ENCODE peak calls at places on chromosome 4, in nine cellular contexts. J, W, F, D, K, P, Z, C and N are unnamed samples. For H3K4me1, the result is how much of the 10 kb centered on the place peaks cover.

GRCh38 chr4:153466637-153467153 is 535 bp downstream of the TMEM131L start:
- DNase-seq in F (peak), K (no peak), W (no peak), P (no peak), D (peak), Z (no peak), J (peak), C (no peak), N (no peak)

GRCh38 chr4:42397635-42398447 is 553 bp downstream of the SHISA3 start:
- DNase-seq in J (peak), D (no peak), K (no peak), C (no peak), P (peak), W (no peak), F (peak), Z (peak), N (no peak)

GRCh38 chr4:108774809-108775530 is 12.1 kb upstream of the ETNPPL start:
- DNase-seq in P (peak), J (no peak), K (no peak), W (peak), C (no peak), D (peak), Z (peak), F (no peak), N (no peak)

GRCh38 chr4:123599920-123600394 is 203.4 kb downstream of the SPRY1 start:
- DNase-seq in C (no peak), F (peak), J (peak), W (no peak), P (peak), K (peak), D (peak), Z (peak), N (no peak)

GRCh38 chr4:123110147-123110546 is 187.8 kb upstream of the NUDT6 start:
- DNase-seq in J (no peak), Z (no peak), D (no peak), F (no peak), W (no peak), K (no peak), C (no peak), P (no peak), N (no peak)

GRCh38 chr4:19030048-19030447 is 1008.5 kb upstream of the LCORL start:
- DNase-seq in K (no peak), J (peak), C (no peak), F (no peak), Z (no peak), W (no peak), P (no peak), D (no peak), N (no peak)

GRCh38 chr4:7101692-7102515 is 34.0 kb upstream of the GRPEL1 start:
- DNase-seq in P (peak), Z (peak), D (peak), F (peak), K (peak), J (peak), W (peak), C (no peak), N (peak)

GRCh38 chr4:2930821-2931764 is 32.1 kb downstream of the NOP14 start:
- DNase-seq in K (no peak), Z (no peak), C (no peak), W (no peak), J (no peak), P (peak), D (peak), F (no peak), N (no peak)

GRCh38 chr4:107801766-107802211 is 22.9 kb upstream of the SGMS2 start:
- DNase-seq in C (no peak), Z (no peak), K (no peak), P (no peak), J (no peak), F (no peak), W (no peak), D (no peak), N (no peak)

GRCh38 chr4:113445286-113445685 is 316.3 kb downstream of the CAMK2D start:
- DNase-seq in C (no peak), K (peak), D (no peak), Z (peak), W (no peak), P (peak), F (no peak), J (no peak), N (no peak)

GRCh38 chr4:136357556-136357955 is 1174.7 kb downstream of the PCDH18 start:
- DNase-seq in C (no peak), P (no peak), K (no peak), F (no peak), J (no peak), D (no peak), Z (no peak), W (no peak), N (no peak)

GRCh38 chr4:183335369-183335940 is 13.2 kb upstream of the CLDN24 start:
- DNase-seq in K (no peak), P (no peak), W (peak), F (no peak), J (no peak), Z (no peak), C (no peak), D (peak), N (no peak)

GRCh38 chr4:4914059-4914820 is 54.8 kb downstream of the MSX1 start:
- DNase-seq in F (no peak), J (no peak), Z (peak), W (no peak), D (no peak), C (no peak), P (no peak), K (peak), N (no peak)

GRCh38 chr4:26404597-26405323 is 83.9 kb downstream of the RBPJ start:
- DNase-seq in W (no peak), P (no peak), F (no peak), Z (no peak), K (no peak), D (no peak), J (no peak), C (no peak), N (no peak)

GRCh38 chr4:43146198-43146597 is 253.7 kb downstream of the GRXCR1 start:
- DNase-seq in J (no peak), W (no peak), D (no peak), P (no peak), Z (no peak), C (no peak), F (no peak), K (no peak), N (no peak)

GRCh38 chr4:116599859-116600258 is 485.5 kb downstream of the TRAM1L1 start:
- DNase-seq in P (no peak), W (no peak), K (no peak), Z (no peak), J (peak), D (no peak), C (no peak), F (peak), N (no peak)

GRCh38 chr4:94235825-94236224 is 28.2 kb downstream of the SMARCAD1 start:
- DNase-seq in P (no peak), K (no peak), F (no peak), C (no peak), Z (no peak), D (no peak), J (no peak), W (no peak), N (no peak)

GRCh38 chr4:3286335-3287175 is 6.3 kb upstream of the RGS12 start:
- DNase-seq in P (no peak), Z (no peak), F (peak), J (no peak), C (no peak), W (no peak), D (peak), K (no peak), N (no peak)

GRCh38 chr4:175298119-175298518 is 380.0 kb downstream of the ADAM29 start:
- DNase-seq in W (no peak), P (no peak), J (no peak), K (no peak), D (no peak), C (no peak), Z (no peak), F (no peak), N (no peak)

GRCh38 chr4:166662266-166662843 is 571.9 kb downstream of the SPOCK3 start:
- DNase-seq in W (no peak), Z (no peak), C (no peak), D (no peak), J (no peak), P (no peak), K (no peak), F (peak), N (no peak)

GRCh38 chr4:69167300-69167699 is 47.2 kb downstream of the UGT2B11 start:
- DNase-seq in Z (no peak), P (no peak), K (no peak), J (no peak), D (no peak), C (no peak), W (no peak), F (no peak), N (no peak)

GRCh38 chr4:134948110-134948642 is 746.6 kb upstream of the PABPC4L start:
- DNase-seq in K (no peak), P (no peak), W (no peak), F (no peak), Z (no peak), C (no peak), J (no peak), D (peak), N (no peak)

GRCh38 chr4:140156529-140157171 is 2.7 kb upstream of the MAML3 start:
- DNase-seq in F (peak), P (no peak), Z (no peak), J (no peak), D (no peak), W (no peak), K (no peak), C (no peak), N (no peak)

GRCh38 chr4:114384629-114385028 is 214.0 kb upstream of the UGT8 start:
- DNase-seq in J (peak), F (peak), P (no peak), W (peak), D (no peak), K (no peak), C (no peak), Z (no peak), N (peak)

GRCh38 chr4:112231779-112232713 is at the start of gene AP1AR:
- DNase-seq in P (peak), Z (peak), C (peak), W (peak), D (peak), F (peak), K (peak), J (peak), N (peak)

GRCh38 chr4:101419324-101420135 is 72.2 kb upstream of the PPP3CA start:
- DNase-seq in C (no peak), D (no peak), W (no peak), F (no peak), J (peak), Z (no peak), P (no peak), K (no peak), N (no peak)

GRCh38 chr4:11843927-11844326 is 415.2 kb upstream of the HS3ST1 start:
- DNase-seq in F (no peak), P (no peak), C (no peak), J (no peak), Z (no peak), D (no peak), K (no peak), W (no peak), N (no peak)

GRCh38 chr4:108991929-108992328 is 229.1 kb upstream of the ETNPPL start:
- DNase-seq in K (no peak), P (no peak), J (no peak), F (no peak), W (no peak), Z (no peak), D (no peak), C (no peak), N (no peak)

GRCh38 chr4:168854216-168854921 is 155.7 kb downstream of the CBR4 start:
- DNase-seq in K (peak), F (no peak), P (peak), W (no peak), D (no peak), Z (no peak), C (no peak), J (no peak), N (no peak)

GRCh38 chr4:82893942-82894341 is 3.0 kb upstream of the SEC31A start:
- DNase-seq in J (no peak), W (no peak), C (no peak), F (no peak), P (no peak), K (no peak), D (no peak), Z (no peak), N (no peak)
- H3K4me1 ChIP-seq in J (under half), W (under half), C (half or more), F (half or more), P (half or more), K (half or more), D (under half), Z (under half), N (under half)

GRCh38 chr4:76188557-76188956 is 25.1 kb downstream of the SCARB2 start:
- DNase-seq in K (no peak), Z (no peak), P (no peak), F (no peak), W (no peak), C (no peak), J (no peak), D (no peak), N (no peak)

GRCh38 chr4:76195326-76195725 is 18.3 kb downstream of the SCARB2 start:
- DNase-seq in C (no peak), P (no peak), J (no peak), Z (no peak), K (no peak), D (no peak), W (no peak), F (no peak), N (no peak)

GRCh38 chr4:76194325-76194724 is 19.3 kb downstream of the SCARB2 start:
- DNase-seq in W (no peak), F (no peak), C (no peak), P (no peak), K (no peak), J (no peak), Z (peak), D (no peak), N (no peak)

GRCh38 chr4:76188149-76188548 is 25.5 kb downstream of the SCARB2 start:
- DNase-seq in J (no peak), C (no peak), D (no peak), F (no peak), Z (no peak), K (no peak), W (no peak), P (no peak), N (no peak)

GRCh38 chr4:76192221-76192620 is 21.4 kb downstream of the SCARB2 start:
- DNase-seq in C (no peak), P (no peak), D (no peak), K (no peak), F (no peak), Z (no peak), W (no peak), J (no peak), N (no peak)
- H3K4me1 ChIP-seq in C (half or more), P (half or more), D (half or more), K (half or more), F (under half), Z (under half), W (under half), J (under half), N (under half)

DNA sequence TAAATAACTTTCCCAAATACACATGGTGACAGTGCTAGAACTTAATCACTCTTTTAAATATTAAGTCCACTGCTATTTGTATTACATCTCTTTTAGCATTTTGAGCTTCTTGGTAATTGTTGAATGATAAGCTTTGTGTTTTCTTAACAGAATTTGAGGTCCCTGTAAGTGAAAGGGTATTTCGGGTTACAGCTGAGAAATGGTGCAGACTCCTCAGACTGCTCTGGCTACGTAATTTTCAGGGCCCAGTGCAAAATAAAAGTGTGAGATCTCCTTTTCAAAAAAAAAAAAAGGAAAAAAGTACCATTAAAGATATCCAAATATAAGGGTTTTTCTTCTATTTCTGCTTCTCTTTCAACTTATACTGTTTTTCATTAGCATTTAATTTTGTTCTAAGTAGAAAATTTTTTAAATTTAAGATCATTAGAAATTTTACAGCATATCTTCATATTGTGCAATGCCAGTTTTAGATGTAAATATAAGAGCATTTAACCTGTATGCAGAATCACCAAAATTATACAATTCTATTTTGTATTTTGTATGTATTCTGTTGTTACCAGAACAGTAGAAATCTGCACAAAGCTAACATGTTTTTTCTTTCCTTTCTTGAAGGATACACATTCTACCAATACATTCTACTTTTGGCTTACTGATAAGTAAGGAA is 33.6 kb upstream of the FGF5 start:
- DNase-seq in W (no peak), Z (no peak), D (no peak), K (no peak), F (no peak), J (no peak), P (no peak), C (no peak), N (no peak)
- H3K4me1 ChIP-seq in W (under half), Z (under half), D (under half), K (under half), F (under half), J (under half), P (under half), C (under half), N (under half)

DNA sequence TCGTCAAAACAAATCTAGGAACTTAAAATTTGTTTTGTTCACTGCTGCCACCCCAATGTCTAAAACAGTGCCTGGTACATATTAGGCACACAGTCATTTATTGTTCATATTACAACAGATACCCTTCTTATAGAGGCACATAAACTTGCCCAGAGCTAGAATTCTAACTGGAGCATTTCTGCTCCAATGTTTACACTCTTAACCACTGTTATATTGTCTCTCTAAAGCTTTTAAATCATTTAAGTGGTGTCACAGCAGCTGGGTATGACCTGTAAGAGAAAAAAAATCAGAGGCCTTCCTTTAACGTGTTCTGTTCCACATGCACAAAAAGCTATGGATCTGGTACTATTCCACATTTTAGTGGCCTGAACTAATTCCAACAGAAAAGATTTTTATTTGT is 3.0 kb downstream of the UBE2D3 start:
- DNase-seq in D (no peak), K (no peak), J (no peak), Z (no peak), W (no peak), C (no peak), P (no peak), F (no peak), N (no peak)
- H3K4me1 ChIP-seq in D (half or more), K (half or more), J (under half), Z (half or more), W (under half), C (half or more), P (half or more), F (half or more), N (half or more)

GRCh38 chr4:133151301-133151680 is 2.2 kb downstream of the PCDH10 start:
- DNase-seq in P (no peak), W (no peak), K (no peak), Z (no peak), J (peak), D (no peak), F (no peak), C (no peak), N (no peak)
- H3K4me1 ChIP-seq in P (half or more), W (under half), K (half or more), Z (under half), J (under half), D (half or more), F (under half), C (half or more), N (under half)

GRCh38 chr4:98627477-98627876 is 30.9 kb downstream of the TSPAN5 start:
- DNase-seq in Z (no peak), F (no peak), J (no peak), D (no peak), P (no peak), W (no peak), C (no peak), K (no peak), N (no peak)
- H3K4me1 ChIP-seq in Z (under half), F (under half), J (under half), D (under half), P (under half), W (half or more), C (under half), K (under half), N (under half)

GRCh38 chr4:788006-788635 is 37.8 kb downstream of the CPLX1 start:
- DNase-seq in W (no peak), K (no peak), C (no peak), F (no peak), D (no peak), P (no peak), J (no peak), Z (no peak), N (no peak)

GRCh38 chr4:785332-786073 is 40.4 kb downstream of the CPLX1 start:
- DNase-seq in W (no peak), C (no peak), P (no peak), K (no peak), F (no peak), J (peak), D (no peak), Z (no peak), N (no peak)

GRCh38 chr4:787561-787981 is 38.4 kb downstream of the CPLX1 start:
- DNase-seq in Z (no peak), F (no peak), P (no peak), D (no peak), J (no peak), K (no peak), C (no peak), W (no peak), N (no peak)

GRCh38 chr4:786074-786741 is 39.7 kb downstream of the CPLX1 start:
- DNase-seq in F (no peak), C (no peak), D (no peak), P (no peak), J (peak), Z (no peak), W (no peak), K (no peak), N (no peak)

GRCh38 chr4:786861-787300 is 39.0 kb downstream of the CPLX1 start:
- DNase-seq in Z (peak), J (no peak), F (no peak), W (no peak), C (no peak), K (no peak), P (no peak), D (peak), N (no peak)
- H3K4me1 ChIP-seq in Z (under half), J (under half), F (under half), W (under half), C (half or more), K (under half), P (half or more), D (under half), N (under half)

DNA sequence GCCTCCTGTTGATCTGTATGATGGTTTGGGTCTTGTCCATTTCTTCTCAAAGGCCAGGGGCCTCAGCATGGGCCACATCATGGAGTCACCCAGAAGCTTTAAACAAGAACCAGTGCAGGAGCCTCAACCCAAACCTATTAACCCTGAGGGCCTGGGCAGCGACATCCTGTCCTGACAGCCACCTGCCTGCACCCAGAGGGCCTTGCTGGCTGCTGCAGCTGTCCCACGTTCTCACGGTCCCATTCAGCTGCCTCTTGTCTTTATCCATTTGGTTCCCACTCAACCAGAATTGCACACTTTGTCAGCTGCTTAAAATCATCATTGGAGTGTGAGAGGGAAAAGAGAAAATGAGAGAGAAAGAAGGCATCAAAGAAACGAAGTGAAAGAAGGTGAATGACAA is 21.6 kb downstream of the C4orf50 start:
- DNase-seq in J (no peak), F (no peak), K (no peak), W (no peak), Z (no peak), C (no peak), D (no peak), P (no peak), N (no peak)
- H3K4me1 ChIP-seq in J (under half), F (under half), K (under half), W (under half), Z (under half), C (under half), D (under half), P (under half), N (under half)

DNA sequence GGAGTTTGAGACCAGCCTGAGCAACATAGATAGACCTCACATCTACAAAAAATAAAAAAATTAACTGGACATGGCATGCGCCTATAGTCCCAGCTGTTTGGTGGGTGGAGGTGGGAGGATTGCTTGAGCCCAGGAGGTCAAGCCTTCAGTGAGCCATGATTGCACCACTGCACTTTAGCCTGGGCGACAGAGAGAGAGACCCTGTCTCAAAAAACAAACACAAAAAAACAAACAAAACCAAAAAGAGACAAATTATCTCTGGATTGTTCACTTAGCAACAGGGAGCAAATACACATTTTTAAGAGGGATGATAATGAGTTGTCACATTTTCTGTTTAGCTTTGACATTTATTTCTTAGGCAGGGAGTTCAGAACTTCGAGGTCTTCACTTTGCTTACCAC is 155.4 kb downstream of the CEP135 start:
- DNase-seq in P (no peak), D (no peak), Z (no peak), F (no peak), K (no peak), J (no peak), C (no peak), W (no peak), N (no peak)
- H3K4me1 ChIP-seq in P (under half), D (under half), Z (under half), F (under half), K (under half), J (under half), C (under half), W (under half), N (under half)